ENCODE peak calls at places on chromosomes 7 and 10, in six cellular contexts. One of them, this sample, is unnamed.

GRCh38 chr10:113858541-113858940 is 4.1 kb downstream of the NHLRC2 start:
- DNase-seq in nucleus accumbens: no peak
- DNase-seq in activated naive CD4-positive, alpha-beta T cell treated with anti-CD3 and anti-CD28 coated beads, Interleukin-2, amount 50 U/mL, for 16 hours: no peak
- DNase-seq in fibroblast of mammary gland: peak
- DNase-seq in GM18507: no peak
- DNase-seq in naive B cell: no peak
- DNase-seq in this sample: peak

GRCh38 chr10:99513061-99513460 is 19.7 kb upstream of the NKX2-3 start:
- DNase-seq in naive B cell: no peak
- DNase-seq in activated naive CD4-positive, alpha-beta T cell treated with anti-CD3 and anti-CD28 coated beads, Interleukin-2, amount 50 U/mL, for 16 hours: no peak
- DNase-seq in GM18507: no peak
- DNase-seq in fibroblast of mammary gland: no peak
- DNase-seq in nucleus accumbens: no peak
- DNase-seq in this sample: no peak

GRCh38 chr7:18974803-18975202 is 142.6 kb downstream of the TWIST1 start:
- DNase-seq in fibroblast of mammary gland: peak
- DNase-seq in activated naive CD4-positive, alpha-beta T cell treated with anti-CD3 and anti-CD28 coated beads, Interleukin-2, amount 50 U/mL, for 16 hours: no peak
- DNase-seq in naive B cell: no peak
- DNase-seq in GM18507: no peak
- DNase-seq in nucleus accumbens: no peak
- DNase-seq in this sample: peak

GRCh38 chr7:40015790-40016296 is 65.8 kb downstream of the CDK13 start:
- DNase-seq in naive B cell: peak
- DNase-seq in nucleus accumbens: no peak
- DNase-seq in GM18507: peak
- DNase-seq in fibroblast of mammary gland: peak
- DNase-seq in activated naive CD4-positive, alpha-beta T cell treated with anti-CD3 and anti-CD28 coated beads, Interleukin-2, amount 50 U/mL, for 16 hours: no peak
- DNase-seq in this sample: peak

GRCh38 chr7:101244385-101245146 is at the start of gene FIS1:
- DNase-seq in fibroblast of mammary gland: peak
- DNase-seq in naive B cell: peak
- DNase-seq in nucleus accumbens: peak
- DNase-seq in GM18507: peak
- DNase-seq in activated naive CD4-positive, alpha-beta T cell treated with anti-CD3 and anti-CD28 coated beads, Interleukin-2, amount 50 U/mL, for 16 hours: peak
- DNase-seq in this sample: peak

GRCh38 chr7:155221547-155221946 is 76.1 kb upstream of the INSIG1 start:
- DNase-seq in GM18507: no peak
- DNase-seq in naive B cell: no peak
- DNase-seq in fibroblast of mammary gland: no peak
- DNase-seq in nucleus accumbens: no peak
- DNase-seq in activated naive CD4-positive, alpha-beta T cell treated with anti-CD3 and anti-CD28 coated beads, Interleukin-2, amount 50 U/mL, for 16 hours: no peak
- DNase-seq in this sample: no peak

GRCh38 chr10:112950714-112951348 is 784 bp downstream of the TCF7L2 start:
- DNase-seq in activated naive CD4-positive, alpha-beta T cell treated with anti-CD3 and anti-CD28 coated beads, Interleukin-2, amount 50 U/mL, for 16 hours: peak
- DNase-seq in fibroblast of mammary gland: no peak
- DNase-seq in nucleus accumbens: no peak
- DNase-seq in naive B cell: no peak
- DNase-seq in GM18507: no peak
- DNase-seq in this sample: peak

GRCh38 chr10:114544045-114544659 is 113.9 kb downstream of the ABLIM1 start:
- DNase-seq in nucleus accumbens: no peak
- DNase-seq in activated naive CD4-positive, alpha-beta T cell treated with anti-CD3 and anti-CD28 coated beads, Interleukin-2, amount 50 U/mL, for 16 hours: peak
- DNase-seq in naive B cell: peak
- DNase-seq in GM18507: peak
- DNase-seq in fibroblast of mammary gland: no peak
- DNase-seq in this sample: no peak

GRCh38 chr7:2417981-2418481 is 14.6 kb downstream of the CHST12 start:
- DNase-seq in GM18507: no peak
- DNase-seq in naive B cell: no peak
- DNase-seq in nucleus accumbens: no peak
- DNase-seq in activated naive CD4-positive, alpha-beta T cell treated with anti-CD3 and anti-CD28 coated beads, Interleukin-2, amount 50 U/mL, for 16 hours: no peak
- DNase-seq in fibroblast of mammary gland: peak
- DNase-seq in this sample: peak

GRCh38 chr10:70363292-70363691 is 19.1 kb downstream of the LRRC20 start:
- DNase-seq in nucleus accumbens: no peak
- DNase-seq in fibroblast of mammary gland: no peak
- DNase-seq in GM18507: no peak
- DNase-seq in activated naive CD4-positive, alpha-beta T cell treated with anti-CD3 and anti-CD28 coated beads, Interleukin-2, amount 50 U/mL, for 16 hours: no peak
- DNase-seq in naive B cell: no peak
- DNase-seq in this sample: no peak

GRCh38 chr10:34294137-34294536 is 521.0 kb downstream of the PARD3 start:
- DNase-seq in activated naive CD4-positive, alpha-beta T cell treated with anti-CD3 and anti-CD28 coated beads, Interleukin-2, amount 50 U/mL, for 16 hours: no peak
- DNase-seq in GM18507: no peak
- DNase-seq in naive B cell: no peak
- DNase-seq in nucleus accumbens: no peak
- DNase-seq in fibroblast of mammary gland: no peak
- DNase-seq in this sample: no peak

GRCh38 chr10:52486840-52487611 is 172.9 kb downstream of the DKK1 start:
- DNase-seq in nucleus accumbens: no peak
- DNase-seq in fibroblast of mammary gland: peak
- DNase-seq in GM18507: no peak
- DNase-seq in activated naive CD4-positive, alpha-beta T cell treated with anti-CD3 and anti-CD28 coated beads, Interleukin-2, amount 50 U/mL, for 16 hours: no peak
- DNase-seq in naive B cell: no peak
- DNase-seq in this sample: peak

GRCh38 chr7:90239625-90240228 is 5.2 kb upstream of the CFAP69 start:
- DNase-seq in nucleus accumbens: no peak
- DNase-seq in GM18507: no peak
- DNase-seq in fibroblast of mammary gland: no peak
- DNase-seq in naive B cell: no peak
- DNase-seq in activated naive CD4-positive, alpha-beta T cell treated with anti-CD3 and anti-CD28 coated beads, Interleukin-2, amount 50 U/mL, for 16 hours: no peak
- DNase-seq in this sample: no peak